ENCODE peak calls at places on chromosomes 12 and 14, in seven cellular contexts. U is adrenal gland; Q is PC-9; W is HFF-Myc; H is AG09319; J is fibroblast of the aortic adventitia; N is CD8-positive, alpha-beta T cell. A is an unnamed sample.

GRCh38 chr12:29275834-29276233 is 105.1 kb downstream of the ERGIC2 start:
- DNase-seq in J (no peak), W (no peak), H (no peak), Q (no peak), U (no peak), N (no peak), A (no peak)

GRCh38 chr12:32533971-32534590 is 134.7 kb downstream of the FGD4 start:
- DNase-seq in W (peak; percentile 74), H (peak; percentile 86), Q (peak; percentile 53), U (peak; percentile 70), J (peak; percentile 87), N (no peak), A (no peak)

GRCh38 chr12:47343684-47344567 is 264.2 kb upstream of the AMIGO2 start:
- DNase-seq in H (no peak), U (no peak), W (peak; percentile 21), J (peak; percentile 81), Q (no peak), N (no peak), A (no peak)

GRCh38 chr12:9244894-9245293 is 36.7 kb upstream of the PZP start:
- DNase-seq in J (no peak), H (no peak), Q (no peak), U (peak; percentile 79), N (no peak), W (no peak), A (no peak)

GRCh38 chr12:39503445-39503844 is 60.5 kb upstream of the KIF21A start:
- DNase-seq in Q (no peak), J (peak; percentile 74), H (no peak), U (no peak), N (no peak), W (no peak), A (no peak)

GRCh38 chr12:109763201-109763841 is 49.7 kb downstream of the FAM222A start:
- DNase-seq in H (no peak), U (peak; percentile 53), J (peak; percentile 35), Q (no peak), W (peak; percentile 42), N (no peak), A (no peak)

GRCh38 chr12:93287152-93287551 is 90.6 kb upstream of the NUDT4 start:
- DNase-seq in W (no peak), J (no peak), N (no peak), U (no peak), H (no peak), Q (no peak), A (no peak)

GRCh38 chr12:124211753-124212152 is 83.1 kb upstream of the RFLNA start:
- DNase-seq in N (no peak), U (no peak), W (no peak), Q (no peak), J (no peak), H (no peak), A (no peak)

GRCh38 chr14:23538785-23539184 is 12.8 kb downstream of the ZFHX2 start:
- DNase-seq in W (no peak), H (no peak), U (peak; percentile 15), J (peak; percentile 27), N (no peak), Q (no peak), A (no peak)

GRCh38 chr12:19909418-19909817 is 458.9 kb upstream of the PDE3A start:
- DNase-seq in J (no peak), W (no peak), U (no peak), Q (no peak), H (no peak), N (no peak), A (no peak)

GRCh38 chr12:51118706-51119105 is 35.3 kb upstream of the CSRNP2 start:
- DNase-seq in J (peak; percentile 33), H (no peak), N (no peak), Q (peak; percentile 21), W (no peak), U (no peak), A (no peak)

GRCh38 chr12:42332301-42332894 is 6.4 kb downstream of the PPHLN1 start:
- DNase-seq in N (no peak), H (peak; percentile 14), Q (peak; percentile 8), J (peak; percentile 69), U (peak; percentile 61), W (no peak), A (no peak)

GRCh38 chr12:94717656-94718055 is 67.3 kb upstream of the TMCC3 start:
- DNase-seq in Q (no peak), J (no peak), W (no peak), H (no peak), U (no peak), N (no peak), A (no peak)

GRCh38 chr12:6858796-6859195 is 6.8 kb downstream of the USP5 start:
- DNase-seq in U (no peak), W (no peak), H (no peak), J (no peak), Q (no peak), N (no peak), A (no peak)

GRCh38 chr12:33825986-33826602 is 196.2 kb upstream of the ALG10 start:
- DNase-seq in U (no peak), Q (no peak), J (no peak), H (no peak), N (no peak), W (no peak), A (no peak)

GRCh38 chr14:67583711-67584644 is 16.1 kb downstream of the PIGH start:
- DNase-seq in U (peak; percentile 63), Q (peak; percentile 60), J (peak; percentile 62), N (no peak), W (no peak), H (no peak), A (no peak)

GRCh38 chr14:77603654-77604270 is 12.7 kb downstream of the SPTLC2 start:
- DNase-seq in H (no peak), N (no peak), Q (no peak), W (no peak), J (no peak), U (peak; percentile 47), A (no peak)

GRCh38 chr12:11795910-11796459 is 146.5 kb downstream of the ETV6 start:
- DNase-seq in W (peak; percentile 38), N (no peak), U (peak; percentile 23), J (peak; percentile 71), H (no peak), Q (peak; percentile 66), A (no peak)

GRCh38 chr14:76613616-76614015 is 147.7 kb upstream of the VASH1 start:
- DNase-seq in J (no peak), Q (no peak), N (no peak), U (no peak), H (no peak), W (no peak), A (no peak)

GRCh38 chr12:117044790-117045174 is 54.4 kb downstream of the TESC start:
- DNase-seq in W (no peak), N (no peak), H (no peak), U (no peak), J (no peak), Q (no peak), A (no peak)

DNA sequence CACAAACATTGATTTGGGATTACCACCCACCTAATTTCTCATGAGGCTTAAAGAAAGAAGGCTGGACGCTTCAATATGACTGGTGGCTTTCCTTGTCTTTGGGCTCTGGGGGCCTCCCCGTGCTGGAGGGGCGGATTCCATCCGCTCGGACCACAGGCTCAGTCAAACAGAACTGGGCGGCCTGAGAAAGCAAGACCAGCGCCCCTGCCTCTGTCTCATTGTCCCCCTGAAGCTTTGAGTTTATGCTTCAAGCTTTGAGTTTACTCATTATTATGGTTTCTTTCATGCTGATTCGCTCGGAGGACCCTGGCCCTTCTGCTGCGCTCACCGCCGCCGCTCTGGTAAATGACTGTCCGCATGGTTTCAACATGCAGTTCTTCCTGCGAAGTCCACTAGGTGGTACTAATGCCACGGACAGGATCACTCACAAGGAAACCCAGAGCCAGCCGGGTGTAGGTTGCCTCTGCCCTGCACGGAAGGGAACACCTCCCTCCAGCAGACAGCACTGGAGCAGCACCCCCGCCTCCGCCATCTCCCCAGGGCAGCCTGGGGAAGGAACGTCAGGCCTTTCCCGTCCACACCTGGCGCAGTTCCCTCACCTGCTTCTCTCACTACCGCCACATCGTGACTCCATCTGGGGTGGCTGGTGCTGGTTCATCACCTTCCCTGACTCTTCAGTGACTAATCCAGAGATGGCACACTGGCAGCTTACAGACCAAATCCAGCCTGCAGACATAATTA is 13.2 kb upstream of the TIGAR start:
- DNase-seq in Q (peak; percentile 93), H (peak; percentile 28), N (no peak), W (peak; percentile 57), J (peak; percentile 66), U (peak; percentile 84), A (no peak)
- TF ChIP-seq CTCF in Q (peak; percentile 76), H (peak; percentile 71), N (no peak), W (peak; percentile 67), J (peak; percentile 60), U (peak; percentile 82), A (no peak)

GRCh38 chr12:59067068-59067467 is 146.8 kb upstream of the LRIG3 start:
- DNase-seq in N (no peak), H (no peak), U (no peak), Q (no peak), W (peak; percentile 47), J (peak; percentile 49), A (no peak)
- TF ChIP-seq CTCF in N (no peak), H (no peak), U (no peak), Q (no peak), W (no peak), J (no peak), A (no peak)

DNA sequence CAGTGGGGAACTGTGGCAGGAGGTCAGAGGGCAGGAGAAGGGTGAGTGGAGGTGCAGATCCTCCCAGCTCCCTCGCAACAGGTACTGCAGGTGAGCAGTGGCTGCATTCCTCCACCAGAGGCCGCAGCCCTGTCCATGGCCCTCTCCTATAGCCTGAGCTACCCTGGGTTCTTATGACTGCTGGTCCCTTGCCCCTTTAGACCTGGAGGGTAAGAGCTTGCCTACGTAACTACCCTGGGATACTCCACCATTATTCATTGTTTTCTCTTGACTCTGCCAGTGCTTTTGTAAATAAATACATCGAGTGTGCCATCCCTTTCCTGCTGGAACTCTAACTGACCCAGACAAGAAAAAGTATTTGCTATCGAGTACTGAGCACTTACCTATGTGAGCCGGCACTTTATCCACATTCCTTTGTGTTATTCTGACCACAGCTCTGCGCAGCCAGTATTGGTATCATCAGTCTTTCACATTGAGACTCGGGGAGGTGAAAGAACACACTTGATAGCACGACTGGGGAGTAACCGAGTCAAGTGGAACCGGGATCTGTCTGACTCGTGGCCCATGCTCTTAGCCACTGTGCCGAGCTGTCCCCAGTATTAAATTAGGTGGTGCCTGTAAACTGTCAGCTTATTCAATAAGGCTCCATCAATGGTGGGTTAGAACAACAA is 38.5 kb downstream of the LTBP2 start:
- DNase-seq in U (no peak), W (no peak), J (no peak), N (no peak), H (no peak), Q (peak; percentile 81), A (no peak)
- TF ChIP-seq CTCF in U (no peak), W (no peak), J (no peak), N (no peak), H (no peak), Q (peak; percentile 76), A (no peak)

DNA sequence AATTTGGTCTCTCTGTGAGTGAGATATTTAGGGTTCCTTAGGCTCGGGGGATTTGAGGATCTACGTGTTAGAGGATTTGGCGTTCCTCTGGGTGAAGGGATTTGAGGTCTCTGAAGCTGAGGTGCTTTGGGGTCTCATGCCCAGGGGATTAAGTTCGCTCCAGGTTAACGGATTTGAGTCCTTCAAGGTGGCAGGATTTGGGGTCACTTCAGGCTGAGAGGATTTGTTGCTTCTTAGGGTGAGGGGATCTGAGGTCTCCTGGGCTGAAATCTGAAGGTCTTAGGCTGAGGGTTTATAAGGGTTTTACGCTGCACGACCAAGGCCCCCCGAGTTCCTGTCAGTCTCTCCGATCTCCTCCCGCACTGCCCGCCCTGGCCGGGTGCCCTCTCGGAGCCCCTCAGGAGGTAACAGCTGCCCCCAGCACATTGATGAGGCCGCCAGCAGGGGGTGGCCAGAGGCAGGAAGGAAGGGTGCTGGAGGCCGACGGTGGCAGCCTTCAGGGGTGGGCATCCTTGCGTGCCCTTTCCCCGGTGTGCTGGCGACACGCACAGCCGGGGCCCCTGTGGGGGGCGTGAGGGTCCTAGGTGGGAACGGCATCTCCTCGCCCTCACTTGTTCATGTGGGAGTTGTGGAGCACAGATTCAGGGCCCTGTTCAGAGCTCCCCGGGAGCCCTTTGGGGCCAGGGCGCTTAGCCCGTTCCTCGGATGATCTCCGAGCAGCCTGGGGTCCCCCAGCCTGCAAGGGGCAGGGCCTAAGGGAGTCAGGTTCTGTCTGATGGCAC is 14.3 kb downstream of the CEP170B start:
- DNase-seq in Q (no peak), N (no peak), H (no peak), J (no peak), U (no peak), W (no peak), A (no peak)
- TF ChIP-seq CTCF in Q (no peak), N (no peak), H (no peak), J (no peak), U (no peak), W (no peak), A (no peak)

A was measured in natural killer cell.